ENCODE peak calls at places on chromosomes 5 and 9, in seven cellular contexts. V, W, A, Z, X, M and S are unnamed samples.

GRCh38 chr9:105243015-105243686 is 1.3 kb upstream of the SLC44A1 start:
- DNase-seq in W (peak), V (no peak), A (no peak), Z (no peak), M (no peak), X (no peak), S (no peak)

GRCh38 chr5:112165897-112166737 is 253.0 kb downstream of the EPB41L4A start:
- DNase-seq in V (no peak), Z (no peak), M (no peak), A (no peak), W (no peak), X (no peak), S (no peak)

GRCh38 chr9:126486276-126486675 is 127.5 kb upstream of the LMX1B start:
- DNase-seq in M (no peak), Z (no peak), X (no peak), A (no peak), V (no peak), W (no peak), S (no peak)

GRCh38 chr5:130529716-130530485 is 625.6 kb downstream of the CHSY3 start:
- DNase-seq in X (no peak), V (no peak), Z (no peak), M (no peak), A (no peak), W (no peak), S (no peak)

GRCh38 chr5:110865400-110866094 is 126.7 kb downstream of the SLC25A46 start:
- DNase-seq in M (peak), X (no peak), A (peak), Z (no peak), W (peak), V (no peak), S (peak)

GRCh38 chr5:168291961-168292782 is 727 bp downstream of the WWC1 start:
- DNase-seq in Z (peak), V (no peak), A (no peak), M (no peak), X (no peak), W (peak), S (no peak)

GRCh38 chr5:54742417-54742889 is 224.9 kb downstream of the SNX18 start:
- DNase-seq in W (peak), Z (no peak), M (peak), A (no peak), V (no peak), X (no peak), S (no peak)

GRCh38 chr5:149597618-149598017 is 16.3 kb downstream of the ARHGEF37 start:
- DNase-seq in W (no peak), V (no peak), X (no peak), A (no peak), M (no peak), Z (no peak), S (no peak)

GRCh38 chr5:32474201-32474854 is 29.8 kb upstream of the ZFR start:
- DNase-seq in X (no peak), M (no peak), Z (no peak), W (no peak), V (no peak), A (no peak), S (no peak)

GRCh38 chr9:122125891-122126331 is 32.8 kb upstream of the TTLL11 start:
- DNase-seq in X (no peak), A (no peak), Z (no peak), V (no peak), M (peak), W (no peak), S (no peak)

GRCh38 chr9:122144836-122145235 is 14.7 kb downstream of the NDUFA8 start:
- DNase-seq in V (no peak), X (no peak), Z (no peak), A (no peak), W (no peak), M (no peak), S (no peak)

GRCh38 chr9:15357050-15357653 is 50.1 kb upstream of the TTC39B start:
- DNase-seq in V (no peak), A (no peak), Z (no peak), M (peak), X (no peak), W (no peak), S (no peak)

GRCh38 chr9:120394058-120394669 is 185.8 kb downstream of the CDK5RAP2 start:
- DNase-seq in V (no peak), Z (no peak), X (no peak), W (peak), M (no peak), A (no peak), S (no peak)

GRCh38 chr9:113446323-113446740 is 17.2 kb upstream of the RGS3 start:
- DNase-seq in W (peak), V (peak), Z (no peak), X (peak), M (peak), A (no peak), S (no peak)